ENCODE peak calls at places on chromosomes 5 and 9, in eight cellular contexts. Y, E, Z, U, K, S, X and O are unnamed samples.
A peak's percentile ranks its signal among the peaks of the same experiment; 100 is the strongest.

GRCh38 chr9:134367796-134368490 is 41.7 kb downstream of the RXRA start:
- DNase-seq in Y (no peak), E (no peak), Z (no peak), U (no peak), K (no peak), S (no peak), X (no peak), O (no peak)

GRCh38 chr5:150386024-150386855 is 26.5 kb downstream of the CD74 start:
- DNase-seq in Y (no peak), E (no peak), Z (no peak), U (no peak), K (no peak), S (no peak), X (no peak), O (no peak)

GRCh38 chr9:16571127-16571848 is 299.2 kb downstream of the BNC2 start:
- DNase-seq in Y (no peak), E (no peak), Z (peak; percentile 64), U (no peak), K (no peak), S (no peak), X (no peak), O (no peak)

GRCh38 chr5:87411586-87412416 is 929 bp downstream of the CCNH start:
- DNase-seq in Y (peak; percentile 42), E (peak; percentile 60), Z (peak; percentile 47), U (peak; percentile 20), K (peak; percentile 46), S (no peak), X (no peak), O (peak; percentile 43)

GRCh38 chr5:144336191-144336590 is 165.5 kb downstream of the KCTD16 start:
- DNase-seq in Y (no peak), E (no peak), Z (no peak), U (no peak), K (no peak), S (no peak), X (no peak), O (no peak)

GRCh38 chr5:156411131-156411727 is 84.3 kb downstream of the SGCD start:
- DNase-seq in Y (peak; percentile 85), E (peak; percentile 47), Z (peak; percentile 75), U (no peak), K (no peak), S (no peak), X (no peak), O (no peak)

GRCh38 chr5:62134811-62135210 is 171.2 kb upstream of the KIF2A start:
- DNase-seq in Y (peak; percentile 26), E (no peak), Z (no peak), U (no peak), K (no peak), S (no peak), X (no peak), O (no peak)

GRCh38 chr9:14212116-14212515 is 101.8 kb downstream of the NFIB start:
- DNase-seq in Y (no peak), E (no peak), Z (peak; percentile 78), U (no peak), K (no peak), S (no peak), X (no peak), O (no peak)

GRCh38 chr9:81671880-81672280 is 17.5 kb downstream of the TLE1 start:
- DNase-seq in Y (peak; percentile 28), E (peak; percentile 94), Z (peak; percentile 68), U (no peak), K (no peak), S (peak; percentile 65), X (no peak), O (no peak)

GRCh38 chr9:18071651-18072060 is 402.3 kb upstream of the ADAMTSL1 start:
- DNase-seq in Y (peak; percentile 10), E (peak; percentile 9), Z (peak; percentile 50), U (no peak), K (no peak), S (no peak), X (no peak), O (no peak)

GRCh38 chr5:152470167-152470566 is 65.1 kb upstream of the NMUR2 start:
- DNase-seq in Y (no peak), E (no peak), Z (no peak), U (no peak), K (no peak), S (no peak), X (no peak), O (no peak)

GRCh38 chr5:74945561-74946165 is 79.5 kb upstream of the FAM169A start:
- DNase-seq in Y (no peak), E (no peak), Z (peak; percentile 7), U (no peak), K (no peak), S (no peak), X (peak; percentile 14), O (no peak)

GRCh38 chr9:114016629-114017423 is 61.3 kb downstream of the AMBP start:
- DNase-seq in Y (no peak), E (no peak), Z (no peak), U (peak; percentile 1), K (no peak), S (no peak), X (no peak), O (peak; percentile 24)

GRCh38 chr9:63817622-63818518 is 1467.1 kb downstream of the FOXD4L5 start:
- DNase-seq in Y (peak; percentile 3), E (no peak), Z (no peak), U (peak; percentile 54), K (peak; percentile 49), S (peak; percentile 82), X (peak; percentile 72), O (peak; percentile 73)

GRCh38 chr9:63816742-63817621 is 1468.0 kb downstream of the FOXD4L5 start:
- DNase-seq in Y (peak; percentile 88), E (peak; percentile 87), Z (peak; percentile 69), U (peak; percentile 70), K (peak; percentile 78), S (peak; percentile 95), X (peak; percentile 90), O (peak; percentile 83)
- TF ChIP-seq CTCF in Y (no peak), E (no peak), Z (no peak), U (no peak), K (no peak), S (no peak), X (no peak), O (no peak)

DNA sequence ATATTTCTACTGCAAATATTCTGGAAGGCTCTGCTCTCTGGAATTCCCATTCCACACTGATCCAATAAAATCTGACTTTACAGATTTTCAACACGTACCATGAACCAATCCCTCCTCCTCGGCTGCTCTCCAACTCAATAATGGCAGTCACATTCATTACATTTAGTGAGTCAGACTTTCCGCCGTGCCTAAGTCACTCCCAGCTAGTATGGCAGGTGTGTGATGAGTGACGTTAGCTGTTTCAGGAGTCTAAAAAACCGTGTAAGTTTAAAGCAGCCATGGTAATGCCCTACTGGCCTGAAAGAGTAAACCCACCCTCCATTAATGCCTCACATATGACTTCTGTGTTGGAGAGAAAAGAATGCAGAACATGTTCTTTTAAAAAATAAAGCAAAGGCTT is 3.3 kb downstream of the FBN2 start:
- DNase-seq in Y (no peak), E (peak; percentile 58), Z (peak; percentile 35), U (no peak), K (no peak), S (no peak), X (no peak), O (no peak)
- TF ChIP-seq CTCF in Y (no peak), E (no peak), Z (no peak), U (no peak), K (no peak), S (no peak), X (no peak), O (no peak)

GRCh38 chr9:93211654-93212001 is 27.7 kb downstream of the WNK2 start:
- DNase-seq in Y (no peak), E (no peak), Z (no peak), U (no peak), K (no peak), S (no peak), X (no peak), O (no peak)
- TF ChIP-seq CTCF in Y (no peak), E (no peak), Z (no peak), U (no peak), K (no peak), S (no peak), X (no peak), O (no peak)

GRCh38 chr9:21465859-21466518 is 16.1 kb downstream of the IFNE start:
- DNase-seq in Y (peak; percentile 71), E (peak; percentile 86), Z (peak; percentile 69), U (peak; percentile 43), K (peak; percentile 41), S (no peak), X (peak; percentile 66), O (no peak)
- TF ChIP-seq CTCF in Y (peak; percentile 81), E (peak; percentile 77), Z (peak; percentile 81), U (peak; percentile 79), K (peak; percentile 84), S (peak; percentile 62), X (peak; percentile 53), O (peak; percentile 78)

GRCh38 chr5:113487411-113487778 is 858 bp downstream of the MCC start:
- DNase-seq in Y (peak; percentile 11), E (peak; percentile 30), Z (peak; percentile 7), U (peak; percentile 7), K (no peak), S (no peak), X (no peak), O (no peak)
- TF ChIP-seq CTCF in Y (peak; percentile 16), E (no peak), Z (no peak), U (no peak), K (no peak), S (no peak), X (no peak), O (no peak)